ENCODE peak calls at places on chromosome 3, in four cellular contexts. H is IMR-90, I is A549, X is GM12878. D is an unnamed sample.

GRCh38 chr3:115899050-115899449 is 275.7 kb downstream of the GAP43 start:
- DNase-seq in H (no peak), I (no peak), X (no peak), D (no peak)

GRCh38 chr3:192860464-192860863 is 57.2 kb downstream of the MB21D2 start:
- DNase-seq in H (no peak), I (no peak), X (no peak), D (no peak)

GRCh38 chr3:15685927-15686326 is 84.4 kb downstream of the BTD start:
- DNase-seq in H (no peak), I (no peak), X (no peak), D (no peak)

GRCh38 chr3:184563569-184563925 is 2.0 kb downstream of the EPHB3 start:
- DNase-seq in H (no peak), I (no peak), X (no peak), D (no peak)

GRCh38 chr3:37862219-37862711 is 585 bp downstream of the CTDSPL start:
- DNase-seq in H (peak), I (peak), X (no peak), D (peak)

GRCh38 chr3:196639517-196640500 is at the start of gene NRROS:
- DNase-seq in H (peak), I (no peak), X (no peak), D (peak)

GRCh38 chr3:146166450-146167222 is 5.7 kb upstream of the PLOD2 start:
- DNase-seq in H (peak), I (peak), X (no peak), D (no peak)

GRCh38 chr3:110069641-110070538 is 732.5 kb upstream of the DPPA4 start:
- DNase-seq in H (peak), I (peak), X (no peak), D (no peak)

GRCh38 chr3:21705769-21706168 is 45.2 kb downstream of the ZNF385D start:
- DNase-seq in H (peak), I (no peak), X (no peak), D (no peak)

GRCh38 chr3:3798641-3799113 is 554 bp upstream of the LRRN1 start:
- DNase-seq in H (no peak), I (no peak), X (no peak), D (no peak)
- TF ChIP-seq USF2 in H (no peak), I (no peak), X (no peak), D (no peak)

GRCh38 chr3:145094355-145094941 is 1066.5 kb downstream of the PLOD2 start:
- DNase-seq in H (peak), I (peak), X (no peak), D (no peak)
- TF ChIP-seq ELK1 in H (no peak), I (no peak), X (no peak), D (no peak)

GRCh38 chr3:41997702-41998551 is 36.0 kb upstream of the ULK4 start:
- DNase-seq in H (peak), I (no peak), X (no peak), D (no peak)
- TF ChIP-seq USF2 in H (no peak), I (no peak), X (no peak), D (no peak)

GRCh38 chr3:33732394-33732793 is 14.3 kb upstream of the CLASP2 start:
- DNase-seq in H (no peak), I (peak), X (no peak), D (no peak)
- TF ChIP-seq ELK1 in H (no peak), I (no peak), X (no peak), D (no peak)

D was measured in K562.